ENCODE peak calls at places on chromosomes 6 and 20, in ten cellular contexts. One of them, this sample, is unnamed.
A peak's percentile ranks its signal among the peaks of the same experiment; 100 is the strongest.

GRCh38 chr6:79797912-79798311 is 149.4 kb downstream of the ELOVL4 start:
- DNase-seq in activated gamma-delta T cell treated with anti-CD3 and anti-CD28 coated beads, Interleukin-2, amount 50 U/mL, for 16 hours: no peak
- DNase-seq in esophagus squamous epithelium: no peak
- DNase-seq in COR-L47: no peak
- DNase-seq in HEK293T: no peak
- DNase-seq in Karpas-422: no peak
- DNase-seq in OCI-LY7: no peak
- DNase-seq in D341Med: no peak
- DNase-seq in dermis blood vessel endothelial cell: no peak
- DNase-seq in GM23248: no peak
- DNase-seq in this sample: peak; percentile 7

GRCh38 chr6:132598473-132598872 is 8.9 kb upstream of the TAAR5 start:
- DNase-seq in activated gamma-delta T cell treated with anti-CD3 and anti-CD28 coated beads, Interleukin-2, amount 50 U/mL, for 16 hours: no peak
- DNase-seq in esophagus squamous epithelium: no peak
- DNase-seq in COR-L47: no peak
- DNase-seq in HEK293T: peak; percentile 71
- DNase-seq in Karpas-422: peak; percentile 63
- DNase-seq in OCI-LY7: peak; percentile 46
- DNase-seq in D341Med: peak; percentile 38
- DNase-seq in dermis blood vessel endothelial cell: no peak
- DNase-seq in GM23248: peak; percentile 10
- DNase-seq in this sample: no peak

GRCh38 chr20:53884859-53885654 is 185.3 kb downstream of the BCAS1 start:
- DNase-seq in activated gamma-delta T cell treated with anti-CD3 and anti-CD28 coated beads, Interleukin-2, amount 50 U/mL, for 16 hours: peak; percentile 33
- DNase-seq in esophagus squamous epithelium: no peak
- DNase-seq in COR-L47: no peak
- DNase-seq in HEK293T: no peak
- DNase-seq in Karpas-422: no peak
- DNase-seq in OCI-LY7: no peak
- DNase-seq in D341Med: no peak
- DNase-seq in dermis blood vessel endothelial cell: peak; percentile 35
- DNase-seq in GM23248: no peak
- DNase-seq in this sample: no peak

GRCh38 chr6:329888-330691 is 37.8 kb downstream of the DUSP22 start:
- DNase-seq in activated gamma-delta T cell treated with anti-CD3 and anti-CD28 coated beads, Interleukin-2, amount 50 U/mL, for 16 hours: no peak
- DNase-seq in esophagus squamous epithelium: no peak
- DNase-seq in COR-L47: no peak
- DNase-seq in HEK293T: peak; percentile 52
- DNase-seq in Karpas-422: no peak
- DNase-seq in OCI-LY7: peak; percentile 42
- DNase-seq in D341Med: no peak
- DNase-seq in dermis blood vessel endothelial cell: no peak
- DNase-seq in GM23248: no peak
- DNase-seq in this sample: no peak

GRCh38 chr6:133837801-133838349 is 51.0 kb upstream of the TCF21 start:
- DNase-seq in activated gamma-delta T cell treated with anti-CD3 and anti-CD28 coated beads, Interleukin-2, amount 50 U/mL, for 16 hours: no peak
- DNase-seq in esophagus squamous epithelium: no peak
- DNase-seq in COR-L47: peak; percentile 67
- DNase-seq in HEK293T: peak; percentile 85
- DNase-seq in Karpas-422: peak; percentile 77
- DNase-seq in OCI-LY7: peak; percentile 21
- DNase-seq in D341Med: peak; percentile 79
- DNase-seq in dermis blood vessel endothelial cell: peak; percentile 62
- DNase-seq in GM23248: peak; percentile 61
- DNase-seq in this sample: no peak

GRCh38 chr20:48965189-48965910 is 43.8 kb downstream of the ARFGEF2 start:
- DNase-seq in activated gamma-delta T cell treated with anti-CD3 and anti-CD28 coated beads, Interleukin-2, amount 50 U/mL, for 16 hours: no peak
- DNase-seq in esophagus squamous epithelium: no peak
- DNase-seq in COR-L47: no peak
- DNase-seq in HEK293T: no peak
- DNase-seq in Karpas-422: no peak
- DNase-seq in OCI-LY7: no peak
- DNase-seq in D341Med: no peak
- DNase-seq in dermis blood vessel endothelial cell: no peak
- DNase-seq in GM23248: peak; percentile 64
- DNase-seq in this sample: no peak

GRCh38 chr20:14785065-14785743 is 447.8 kb upstream of the FLRT3 start:
- DNase-seq in activated gamma-delta T cell treated with anti-CD3 and anti-CD28 coated beads, Interleukin-2, amount 50 U/mL, for 16 hours: no peak
- DNase-seq in esophagus squamous epithelium: no peak
- DNase-seq in COR-L47: no peak
- DNase-seq in HEK293T: no peak
- DNase-seq in Karpas-422: no peak
- DNase-seq in OCI-LY7: no peak
- DNase-seq in D341Med: no peak
- DNase-seq in dermis blood vessel endothelial cell: no peak
- DNase-seq in GM23248: no peak
- DNase-seq in this sample: no peak

GRCh38 chr6:124577734-124578281 is 384.4 kb upstream of the RNF217 start:
- DNase-seq in activated gamma-delta T cell treated with anti-CD3 and anti-CD28 coated beads, Interleukin-2, amount 50 U/mL, for 16 hours: no peak
- DNase-seq in esophagus squamous epithelium: no peak
- DNase-seq in COR-L47: no peak
- DNase-seq in HEK293T: no peak
- DNase-seq in Karpas-422: no peak
- DNase-seq in OCI-LY7: no peak
- DNase-seq in D341Med: no peak
- DNase-seq in dermis blood vessel endothelial cell: no peak
- DNase-seq in GM23248: no peak
- DNase-seq in this sample: no peak

GRCh38 chr6:30334077-30334476 is 7.3 kb downstream of the TRIM39 start:
- DNase-seq in activated gamma-delta T cell treated with anti-CD3 and anti-CD28 coated beads, Interleukin-2, amount 50 U/mL, for 16 hours: no peak
- DNase-seq in esophagus squamous epithelium: no peak
- DNase-seq in COR-L47: no peak
- DNase-seq in HEK293T: no peak
- DNase-seq in Karpas-422: no peak
- DNase-seq in OCI-LY7: no peak
- DNase-seq in D341Med: no peak
- DNase-seq in dermis blood vessel endothelial cell: no peak
- DNase-seq in GM23248: no peak
- DNase-seq in this sample: no peak

GRCh38 chr6:96391776-96392175 is 129.8 kb upstream of the UFL1 start:
- DNase-seq in activated gamma-delta T cell treated with anti-CD3 and anti-CD28 coated beads, Interleukin-2, amount 50 U/mL, for 16 hours: no peak
- DNase-seq in esophagus squamous epithelium: no peak
- DNase-seq in COR-L47: peak; percentile 96
- DNase-seq in HEK293T: peak; percentile 32
- DNase-seq in Karpas-422: no peak
- DNase-seq in OCI-LY7: no peak
- DNase-seq in D341Med: peak; percentile 62
- DNase-seq in dermis blood vessel endothelial cell: no peak
- DNase-seq in GM23248: peak; percentile 1
- DNase-seq in this sample: peak; percentile 72

GRCh38 chr20:9353916-9354276 is 160.5 kb upstream of the LAMP5 start:
- DNase-seq in activated gamma-delta T cell treated with anti-CD3 and anti-CD28 coated beads, Interleukin-2, amount 50 U/mL, for 16 hours: no peak
- DNase-seq in esophagus squamous epithelium: no peak
- DNase-seq in COR-L47: no peak
- DNase-seq in HEK293T: no peak
- DNase-seq in Karpas-422: no peak
- DNase-seq in OCI-LY7: no peak
- DNase-seq in D341Med: no peak
- DNase-seq in dermis blood vessel endothelial cell: no peak
- DNase-seq in GM23248: peak; percentile 12
- DNase-seq in this sample: no peak

GRCh38 chr20:5973172-5973571 is 22.7 kb downstream of the MCM8 start:
- DNase-seq in activated gamma-delta T cell treated with anti-CD3 and anti-CD28 coated beads, Interleukin-2, amount 50 U/mL, for 16 hours: no peak
- DNase-seq in esophagus squamous epithelium: no peak
- DNase-seq in COR-L47: no peak
- DNase-seq in HEK293T: no peak
- DNase-seq in Karpas-422: no peak
- DNase-seq in OCI-LY7: no peak
- DNase-seq in D341Med: no peak
- DNase-seq in dermis blood vessel endothelial cell: no peak
- DNase-seq in GM23248: peak; percentile 42
- DNase-seq in this sample: no peak

GRCh38 chr6:11858439-11858838 is 79.8 kb upstream of the ADTRP start:
- DNase-seq in activated gamma-delta T cell treated with anti-CD3 and anti-CD28 coated beads, Interleukin-2, amount 50 U/mL, for 16 hours: no peak
- DNase-seq in esophagus squamous epithelium: no peak
- DNase-seq in COR-L47: no peak
- DNase-seq in HEK293T: no peak
- DNase-seq in Karpas-422: no peak
- DNase-seq in OCI-LY7: no peak
- DNase-seq in D341Med: no peak
- DNase-seq in dermis blood vessel endothelial cell: no peak
- DNase-seq in GM23248: no peak
- DNase-seq in this sample: no peak

GRCh38 chr20:25856256-25856884 is 159.7 kb upstream of the ZNF337 start:
- DNase-seq in activated gamma-delta T cell treated with anti-CD3 and anti-CD28 coated beads, Interleukin-2, amount 50 U/mL, for 16 hours: no peak
- DNase-seq in esophagus squamous epithelium: no peak
- DNase-seq in COR-L47: no peak
- DNase-seq in HEK293T: no peak
- DNase-seq in Karpas-422: no peak
- DNase-seq in OCI-LY7: no peak
- DNase-seq in D341Med: no peak
- DNase-seq in dermis blood vessel endothelial cell: no peak
- DNase-seq in GM23248: no peak
- DNase-seq in this sample: no peak

GRCh38 chr20:11170025-11170424 is 496.2 kb upstream of the JAG1 start:
- DNase-seq in activated gamma-delta T cell treated with anti-CD3 and anti-CD28 coated beads, Interleukin-2, amount 50 U/mL, for 16 hours: no peak
- DNase-seq in esophagus squamous epithelium: no peak
- DNase-seq in COR-L47: no peak
- DNase-seq in HEK293T: no peak
- DNase-seq in Karpas-422: no peak
- DNase-seq in OCI-LY7: no peak
- DNase-seq in D341Med: no peak
- DNase-seq in dermis blood vessel endothelial cell: peak; percentile 87
- DNase-seq in GM23248: no peak
- DNase-seq in this sample: no peak

GRCh38 chr6:148404456-148405022 is 61.9 kb downstream of the SASH1 start:
- DNase-seq in activated gamma-delta T cell treated with anti-CD3 and anti-CD28 coated beads, Interleukin-2, amount 50 U/mL, for 16 hours: no peak
- DNase-seq in esophagus squamous epithelium: no peak
- DNase-seq in COR-L47: no peak
- DNase-seq in HEK293T: no peak
- DNase-seq in Karpas-422: no peak
- DNase-seq in OCI-LY7: no peak
- DNase-seq in D341Med: no peak
- DNase-seq in dermis blood vessel endothelial cell: no peak
- DNase-seq in GM23248: no peak
- DNase-seq in this sample: no peak

GRCh38 chr6:121592261-121592935 is 157.0 kb downstream of the GJA1 start:
- DNase-seq in activated gamma-delta T cell treated with anti-CD3 and anti-CD28 coated beads, Interleukin-2, amount 50 U/mL, for 16 hours: no peak
- DNase-seq in esophagus squamous epithelium: no peak
- DNase-seq in COR-L47: no peak
- DNase-seq in HEK293T: no peak
- DNase-seq in Karpas-422: no peak
- DNase-seq in OCI-LY7: no peak
- DNase-seq in D341Med: no peak
- DNase-seq in dermis blood vessel endothelial cell: no peak
- DNase-seq in GM23248: peak; percentile 19
- DNase-seq in this sample: no peak

GRCh38 chr20:25239387-25240370 is 8.2 kb upstream of the PYGB start:
- DNase-seq in activated gamma-delta T cell treated with anti-CD3 and anti-CD28 coated beads, Interleukin-2, amount 50 U/mL, for 16 hours: no peak
- DNase-seq in esophagus squamous epithelium: no peak
- DNase-seq in COR-L47: no peak
- DNase-seq in HEK293T: no peak
- DNase-seq in Karpas-422: peak; percentile 71
- DNase-seq in OCI-LY7: peak; percentile 5
- DNase-seq in D341Med: no peak
- DNase-seq in dermis blood vessel endothelial cell: no peak
- DNase-seq in GM23248: no peak
- DNase-seq in this sample: no peak

GRCh38 chr6:82554706-82555105 is 191.1 kb downstream of the TPBG start:
- DNase-seq in activated gamma-delta T cell treated with anti-CD3 and anti-CD28 coated beads, Interleukin-2, amount 50 U/mL, for 16 hours: no peak
- DNase-seq in esophagus squamous epithelium: no peak
- DNase-seq in COR-L47: no peak
- DNase-seq in HEK293T: no peak
- DNase-seq in Karpas-422: no peak
- DNase-seq in OCI-LY7: no peak
- DNase-seq in D341Med: no peak
- DNase-seq in dermis blood vessel endothelial cell: no peak
- DNase-seq in GM23248: peak; percentile 13
- DNase-seq in this sample: no peak

GRCh38 chr6:169725270-169726048 is 1.2 kb upstream of the PHF10 start:
- DNase-seq in activated gamma-delta T cell treated with anti-CD3 and anti-CD28 coated beads, Interleukin-2, amount 50 U/mL, for 16 hours: no peak
- DNase-seq in esophagus squamous epithelium: no peak
- DNase-seq in COR-L47: no peak
- DNase-seq in HEK293T: peak; percentile 40
- DNase-seq in Karpas-422: no peak
- DNase-seq in OCI-LY7: peak; percentile 57
- DNase-seq in D341Med: peak; percentile 43
- DNase-seq in dermis blood vessel endothelial cell: peak; percentile 90
- DNase-seq in GM23248: peak; percentile 70
- DNase-seq in this sample: peak; percentile 22

GRCh38 chr20:44594730-44595129 is 12.4 kb downstream of the PKIG start:
- DNase-seq in activated gamma-delta T cell treated with anti-CD3 and anti-CD28 coated beads, Interleukin-2, amount 50 U/mL, for 16 hours: no peak
- DNase-seq in esophagus squamous epithelium: no peak
- DNase-seq in COR-L47: no peak
- DNase-seq in HEK293T: no peak
- DNase-seq in Karpas-422: peak; percentile 62
- DNase-seq in OCI-LY7: no peak
- DNase-seq in D341Med: no peak
- DNase-seq in dermis blood vessel endothelial cell: no peak
- DNase-seq in GM23248: peak; percentile 74
- DNase-seq in this sample: no peak

GRCh38 chr6:55825402-55826051 is 49.9 kb downstream of the BMP5 start:
- DNase-seq in activated gamma-delta T cell treated with anti-CD3 and anti-CD28 coated beads, Interleukin-2, amount 50 U/mL, for 16 hours: no peak
- DNase-seq in esophagus squamous epithelium: no peak
- DNase-seq in COR-L47: no peak
- DNase-seq in HEK293T: no peak
- DNase-seq in Karpas-422: no peak
- DNase-seq in OCI-LY7: no peak
- DNase-seq in D341Med: peak; percentile 44
- DNase-seq in dermis blood vessel endothelial cell: peak; percentile 23
- DNase-seq in GM23248: peak; percentile 82
- DNase-seq in this sample: no peak

GRCh38 chr20:50120935-50121693 is 8.2 kb upstream of the UBE2V1 start:
- DNase-seq in activated gamma-delta T cell treated with anti-CD3 and anti-CD28 coated beads, Interleukin-2, amount 50 U/mL, for 16 hours: peak; percentile 48
- DNase-seq in esophagus squamous epithelium: peak; percentile 14
- DNase-seq in COR-L47: peak; percentile 59
- DNase-seq in HEK293T: peak; percentile 42
- DNase-seq in Karpas-422: peak; percentile 80
- DNase-seq in OCI-LY7: peak; percentile 54
- DNase-seq in D341Med: peak; percentile 86
- DNase-seq in dermis blood vessel endothelial cell: peak; percentile 86
- DNase-seq in GM23248: peak; percentile 78
- DNase-seq in this sample: peak; percentile 19

GRCh38 chr6:84774174-84775158 is 10.1 kb upstream of the TBX18 start:
- DNase-seq in activated gamma-delta T cell treated with anti-CD3 and anti-CD28 coated beads, Interleukin-2, amount 50 U/mL, for 16 hours: no peak
- DNase-seq in esophagus squamous epithelium: no peak
- DNase-seq in COR-L47: peak; percentile 22
- DNase-seq in HEK293T: no peak
- DNase-seq in Karpas-422: no peak
- DNase-seq in OCI-LY7: no peak
- DNase-seq in D341Med: peak; percentile 79
- DNase-seq in dermis blood vessel endothelial cell: peak; percentile 82
- DNase-seq in GM23248: peak; percentile 85
- DNase-seq in this sample: peak; percentile 71

GRCh38 chr6:3417473-3417872 is 39.4 kb downstream of the SLC22A23 start:
- DNase-seq in activated gamma-delta T cell treated with anti-CD3 and anti-CD28 coated beads, Interleukin-2, amount 50 U/mL, for 16 hours: no peak
- DNase-seq in esophagus squamous epithelium: no peak
- DNase-seq in COR-L47: no peak
- DNase-seq in HEK293T: no peak
- DNase-seq in Karpas-422: no peak
- DNase-seq in OCI-LY7: no peak
- DNase-seq in D341Med: no peak
- DNase-seq in dermis blood vessel endothelial cell: no peak
- DNase-seq in GM23248: no peak
- DNase-seq in this sample: no peak

GRCh38 chr20:36477475-36477874 is 63.8 kb upstream of the MYL9 start:
- DNase-seq in activated gamma-delta T cell treated with anti-CD3 and anti-CD28 coated beads, Interleukin-2, amount 50 U/mL, for 16 hours: no peak
- DNase-seq in esophagus squamous epithelium: no peak
- DNase-seq in COR-L47: no peak
- DNase-seq in HEK293T: no peak
- DNase-seq in Karpas-422: no peak
- DNase-seq in OCI-LY7: no peak
- DNase-seq in D341Med: no peak
- DNase-seq in dermis blood vessel endothelial cell: peak; percentile 48
- DNase-seq in GM23248: no peak
- DNase-seq in this sample: no peak

GRCh38 chr20:36827541-36828279 is 48.2 kb upstream of the TLDC2 start:
- DNase-seq in activated gamma-delta T cell treated with anti-CD3 and anti-CD28 coated beads, Interleukin-2, amount 50 U/mL, for 16 hours: no peak
- DNase-seq in esophagus squamous epithelium: no peak
- DNase-seq in COR-L47: no peak
- DNase-seq in HEK293T: no peak
- DNase-seq in Karpas-422: no peak
- DNase-seq in OCI-LY7: no peak
- DNase-seq in D341Med: no peak
- DNase-seq in dermis blood vessel endothelial cell: no peak
- DNase-seq in GM23248: no peak
- DNase-seq in this sample: no peak

GRCh38 chr6:2688416-2689064 is 62.2 kb downstream of the MYLK4 start:
- DNase-seq in activated gamma-delta T cell treated with anti-CD3 and anti-CD28 coated beads, Interleukin-2, amount 50 U/mL, for 16 hours: no peak
- DNase-seq in esophagus squamous epithelium: no peak
- DNase-seq in COR-L47: no peak
- DNase-seq in HEK293T: no peak
- DNase-seq in Karpas-422: no peak
- DNase-seq in OCI-LY7: no peak
- DNase-seq in D341Med: no peak
- DNase-seq in dermis blood vessel endothelial cell: peak; percentile 52
- DNase-seq in GM23248: peak; percentile 93
- DNase-seq in this sample: no peak